ENCODE peak calls at places on chromosomes 7 and 10, in four cellular contexts. D is GM12878, Q is K562, N is HepG2. E is an unnamed sample.

GRCh38 chr10:132939957-132940790 is 2.2 kb downstream of the CFAP46 start:
- DNase-seq in D (no peak), Q (peak; percentile 62), N (no peak), E (peak; percentile 77)

GRCh38 chr10:19929466-19930140 is 113.4 kb downstream of the PLXDC2 start:
- DNase-seq in D (no peak), Q (no peak), N (no peak), E (no peak)

GRCh38 chr7:773622-773915 is 46.5 kb upstream of the PRKAR1B start:
- DNase-seq in D (no peak), Q (no peak), N (no peak), E (no peak)

GRCh38 chr10:28986117-28986792 is 302.6 kb upstream of the LYZL1 start:
- DNase-seq in D (no peak), Q (peak; percentile 72), N (no peak), E (no peak)

GRCh38 chr10:112261281-112261822 is 21.8 kb upstream of the TECTB start:
- DNase-seq in D (no peak), Q (peak; percentile 10), N (peak; percentile 100), E (no peak)

GRCh38 chr7:27149817-27150567 is 2.4 kb downstream of the HOXA3 start:
- DNase-seq in D (no peak), Q (no peak), N (no peak), E (no peak)

GRCh38 chr10:24901686-24902399 is 50.6 kb downstream of the PRTFDC1 start:
- DNase-seq in D (peak; percentile 43), Q (peak; percentile 91), N (peak; percentile 54), E (no peak)

GRCh38 chr10:27838291-27838690 is 92.7 kb upstream of the MKX start:
- DNase-seq in D (no peak), Q (no peak), N (no peak), E (no peak)

GRCh38 chr7:113521468-113521867 is 397.3 kb downstream of the PPP1R3A start:
- DNase-seq in D (no peak), Q (no peak), N (no peak), E (no peak)

GRCh38 chr10:42551582-42552187 is 86.7 kb downstream of the ZNF33B start:
- DNase-seq in D (no peak), Q (peak; percentile 14), N (peak; percentile 9), E (no peak)

GRCh38 chr7:147170341-147171012 is 1053.9 kb downstream of the CNTNAP2 start:
- DNase-seq in D (no peak), Q (no peak), N (no peak), E (peak; percentile 10)

GRCh38 chr10:109633846-109634245 is 289.5 kb downstream of the XPNPEP1 start:
- DNase-seq in D (no peak), Q (no peak), N (no peak), E (no peak)

GRCh38 chr7:122858310-122858709 is 27.9 kb downstream of the CADPS2 start:
- DNase-seq in D (no peak), Q (no peak), N (peak; percentile 27), E (no peak)

GRCh38 chr7:55016061-55016745 is 2.6 kb upstream of the EGFR start:
- DNase-seq in D (no peak), Q (no peak), N (no peak), E (no peak)

GRCh38 chr10:80405636-80406035 is 2.7 kb upstream of the PRXL2A start:
- DNase-seq in D (no peak), Q (no peak), N (no peak), E (no peak)

GRCh38 chr10:3207351-3207750 is 34.8 kb upstream of the PITRM1 start:
- DNase-seq in D (no peak), Q (no peak), N (no peak), E (no peak)

GRCh38 chr7:152989889-152990380 is 230.4 kb downstream of the ACTR3B start:
- DNase-seq in D (no peak), Q (no peak), N (peak; percentile 31), E (peak; percentile 75)

GRCh38 chr7:31478744-31479143 is 35.1 kb upstream of the ITPRID1 start:
- DNase-seq in D (peak; percentile 51), Q (no peak), N (no peak), E (no peak)

GRCh38 chr10:94000638-94001420 is 7.1 kb downstream of the PLCE1 start:
- DNase-seq in D (no peak), Q (no peak), N (no peak), E (no peak)

GRCh38 chr7:142637240-142637639 is 112.0 kb upstream of the PRSS1 start:
- DNase-seq in D (no peak), Q (no peak), N (no peak), E (no peak)

GRCh38 chr10:1110674-1111119 is 54.5 kb downstream of the WDR37 start:
- DNase-seq in D (no peak), Q (no peak), N (no peak), E (no peak)

GRCh38 chr10:33553951-33554571 is 219.6 kb upstream of the NRP1 start:
- DNase-seq in D (no peak), Q (no peak), N (no peak), E (no peak)

GRCh38 chr10:101778781-101779543 is 3.0 kb upstream of the FGF8 start:
- DNase-seq in D (no peak), Q (peak; percentile 30), N (no peak), E (peak; percentile 80)

GRCh38 chr7:73881352-73882059 is 20.5 kb downstream of the TMEM270 start:
- DNase-seq in D (no peak), Q (no peak), N (no peak), E (no peak)

GRCh38 chr10:83968052-83968451 is 171.3 kb upstream of the GHITM start:
- DNase-seq in D (no peak), Q (no peak), N (no peak), E (no peak)

GRCh38 chr7:80593869-80594587 is 44.4 kb upstream of the CD36 start:
- DNase-seq in D (no peak), Q (no peak), N (no peak), E (no peak)

GRCh38 chr10:60303778-60304177 is 85.9 kb downstream of the ANK3 start:
- DNase-seq in D (no peak), Q (no peak), N (no peak), E (no peak)

GRCh38 chr10:60298408-60299389 is 91.0 kb downstream of the ANK3 start:
- DNase-seq in D (no peak), Q (peak; percentile 42), N (no peak), E (no peak)

GRCh38 chr10:60299390-60299778 is 90.3 kb downstream of the ANK3 start:
- DNase-seq in D (no peak), Q (no peak), N (no peak), E (no peak)

GRCh38 chr10:60296073-60296472 is 93.6 kb downstream of the ANK3 start:
- DNase-seq in D (no peak), Q (no peak), N (no peak), E (no peak)

GRCh38 chr10:60299961-60300883 is 89.5 kb downstream of the ANK3 start:
- DNase-seq in D (no peak), Q (peak; percentile 90), N (no peak), E (peak; percentile 15)
- TF ChIP-seq ESRRA in D (no peak), Q (peak; percentile 17), N (no peak), E (no peak)

DNA sequence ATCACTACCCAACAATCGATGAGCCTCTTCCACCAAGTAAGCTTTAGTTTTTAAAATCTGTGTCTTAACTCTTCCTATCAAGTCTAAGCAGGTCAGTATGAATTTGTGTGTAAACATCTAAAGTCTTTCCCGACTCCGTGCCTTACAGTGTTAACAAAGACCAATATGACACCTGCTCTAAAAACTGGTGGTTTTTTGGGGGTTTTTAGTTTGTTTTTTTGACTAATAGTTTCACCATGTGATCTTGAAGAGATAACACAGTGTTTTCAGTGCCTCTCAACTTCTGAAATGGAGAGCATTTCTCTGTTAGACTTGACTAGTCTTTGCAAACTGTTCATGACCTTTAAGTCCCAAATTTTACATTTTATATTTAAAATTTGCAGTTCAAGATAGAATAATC is 132.0 kb upstream of the STK17A start:
- DNase-seq in D (no peak), Q (no peak), N (no peak), E (no peak)
- TF ChIP-seq ATF3 in D (no peak), Q (no peak), N (no peak), E (no peak)

GRCh38 chr10:113739577-113739976 is 11.9 kb upstream of the PLEKHS1 start:
- DNase-seq in D (no peak), Q (no peak), N (no peak), E (no peak)
- TF ChIP-seq ESRRA in D (no peak), Q (no peak), N (no peak), E (no peak)

GRCh38 chr10:97383159-97383558 is 18.0 kb downstream of the RRP12 start:
- DNase-seq in D (no peak), Q (no peak), N (no peak), E (no peak)
- TF ChIP-seq ATF3 in D (no peak), Q (no peak), N (no peak), E (no peak)

DNA sequence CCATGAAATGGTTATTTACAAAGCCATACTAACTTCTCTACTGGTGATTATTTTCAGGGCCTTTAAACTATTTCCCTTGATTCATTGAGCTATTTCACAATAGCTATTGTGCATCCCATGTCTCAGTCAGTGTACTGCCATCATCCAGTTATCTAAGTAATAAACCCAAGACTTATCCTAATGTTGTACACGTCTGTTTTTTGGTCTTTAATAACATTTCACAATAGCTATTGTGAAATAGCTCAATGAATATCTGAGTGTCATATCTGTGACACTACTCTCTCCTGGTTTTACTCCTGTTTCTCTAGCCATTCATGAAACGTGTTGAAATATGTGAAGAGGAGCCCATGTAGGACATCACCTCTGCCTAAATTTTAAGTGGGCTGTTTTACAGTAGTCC is 36.5 kb upstream of the TMEM140 start:
- DNase-seq in D (no peak), Q (no peak), N (no peak), E (no peak)
- TF ChIP-seq ESRRA in D (no peak), Q (no peak), N (no peak), E (no peak)

DNA sequence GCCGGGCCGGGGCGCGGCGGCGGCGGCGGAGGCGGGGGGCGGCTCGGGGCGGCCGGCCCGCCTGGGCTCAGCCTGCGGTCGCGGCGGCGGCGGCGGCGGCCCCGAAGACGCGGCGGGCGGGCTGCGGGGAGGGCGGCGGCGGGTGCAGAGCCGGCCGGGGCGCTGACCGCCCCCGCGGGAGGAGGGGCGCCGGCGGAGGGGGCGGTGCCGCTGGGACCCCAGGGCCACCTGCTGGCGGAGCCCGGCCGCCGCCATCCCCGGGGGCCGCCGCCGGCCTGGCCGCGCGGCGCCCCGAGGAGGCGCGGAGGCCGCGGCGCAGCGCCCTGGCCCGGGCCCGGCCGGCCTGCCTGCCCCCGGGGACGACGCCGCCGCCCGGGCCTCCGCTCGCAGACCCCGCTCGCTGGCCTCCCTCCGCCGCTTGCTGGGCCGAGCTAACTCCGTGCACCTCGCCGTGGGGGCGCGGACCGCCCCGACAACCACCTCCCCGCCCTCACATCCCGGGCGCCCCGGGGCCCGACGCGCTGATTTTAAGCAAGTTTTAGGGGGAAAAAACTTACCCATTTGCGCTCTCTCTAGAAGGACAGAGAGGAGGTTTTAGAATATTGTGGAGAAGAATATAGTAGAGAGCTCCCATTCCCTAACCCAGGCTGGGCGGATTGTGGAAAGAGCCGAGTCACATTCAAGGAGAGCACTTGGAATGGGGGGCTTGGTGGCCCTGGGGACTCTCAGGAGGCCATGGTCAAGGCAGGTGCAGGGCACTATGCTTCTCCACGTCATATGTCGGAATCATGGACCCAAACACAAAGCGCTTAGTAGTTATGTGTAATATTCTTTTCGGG is at the start of gene BEND7:
- DNase-seq in D (no peak), Q (peak; percentile 56), N (no peak), E (peak; percentile 32)
- TF ChIP-seq ATF3 in D (no peak), Q (no peak), N (no peak), E (no peak)